ENCODE peak calls at places on chromosomes 13 and 19, in nine cellular contexts. A is activated T-cell treated with anti-CD3 and anti-CD28 coated beads for 1 hour, P is adrenal gland, K is brain microvascular endothelial cell, R is endodermal cell, G is OCI-M1, Z is AG04450, Q is nephron progenitor cell, S is sigmoid colon. F is an unnamed sample.

GRCh38 chr19:768424-768823 is 17.5 kb downstream of the MISP start:
- DNase-seq in A (no peak), P (no peak), K (peak; percentile 77), R (no peak), G (no peak), Z (peak; percentile 51), Q (no peak), S (no peak), F (no peak)

GRCh38 chr13:27672025-27672424 is 50.3 kb downstream of the POLR1D start:
- DNase-seq in A (no peak), P (no peak), K (no peak), R (no peak), G (no peak), Z (no peak), Q (no peak), S (no peak), F (no peak)

GRCh38 chr19:47100290-47100689 is 13.3 kb downstream of the ZC3H4 start:
- DNase-seq in A (no peak), P (no peak), K (no peak), R (no peak), G (no peak), Z (no peak), Q (no peak), S (no peak), F (no peak)

GRCh38 chr13:112457485-112457884 is 81.3 kb downstream of the SPACA7 start:
- DNase-seq in A (no peak), P (no peak), K (no peak), R (no peak), G (no peak), Z (no peak), Q (no peak), S (no peak), F (peak; percentile 87)

GRCh38 chr13:104847863-104848262 is 1687.6 kb downstream of the EFNB2 start:
- DNase-seq in A (no peak), P (no peak), K (no peak), R (no peak), G (no peak), Z (no peak), Q (no peak), S (no peak), F (no peak)

GRCh38 chr19:6743071-6743470 is 3.6 kb downstream of the TRIP10 start:
- DNase-seq in A (no peak), P (no peak), K (no peak), R (no peak), G (no peak), Z (no peak), Q (no peak), S (no peak), F (no peak)

GRCh38 chr19:18495204-18495911 is 26.5 kb downstream of the ELL start:
- DNase-seq in A (no peak), P (no peak), K (no peak), R (no peak), G (no peak), Z (no peak), Q (peak; percentile 42), S (no peak), F (no peak)

GRCh38 chr13:26442541-26442940 is 114.9 kb upstream of the WASF3 start:
- DNase-seq in A (no peak), P (no peak), K (no peak), R (no peak), G (no peak), Z (peak; percentile 23), Q (no peak), S (no peak), F (no peak)

GRCh38 chr19:12995596-12996541 is 594 bp downstream of the NFIX start:
- DNase-seq in A (no peak), P (peak; percentile 59), K (no peak), R (no peak), G (peak; percentile 18), Z (no peak), Q (no peak), S (no peak), F (no peak)

F was measured in esophagus muscularis mucosa.